ENCODE peak calls at places on chromosomes 4 and X, in seven cellular contexts. S is coronary artery, Z is foreskin fibroblast, G is upper lobe of right lung, U is cardiac fibroblast, J is neural progenitor cell, E is choroid plexus epithelial cell. P is an unnamed sample.

GRCh38 chr4:176792348-176793059 is at the start of gene VEGFC:
- DNase-seq in J (peak; percentile 89), E (peak; percentile 69), S (peak; percentile 74), U (peak; percentile 77), G (peak; percentile 75), Z (peak; percentile 87), P (no peak)

GRCh38 chrX:41828821-41829220 is 94.5 kb downstream of the CASK start:
- DNase-seq in G (no peak), J (no peak), U (peak; percentile 28), E (no peak), S (no peak), Z (no peak), P (no peak)

GRCh38 chrX:20654596-20655106 is 387.9 kb upstream of the RPS6KA3 start:
- DNase-seq in E (no peak), G (no peak), J (no peak), U (peak; percentile 54), Z (no peak), S (no peak), P (no peak)

GRCh38 chrX:2708601-2709200 is 17.6 kb downstream of the CD99 start:
- DNase-seq in J (no peak), G (no peak), E (no peak), U (no peak), Z (no peak), S (no peak), P (no peak)

GRCh38 chr4:147802346-147802745 is 70.5 kb downstream of the ARHGAP10 start:
- DNase-seq in G (no peak), U (no peak), S (no peak), E (no peak), J (no peak), Z (no peak), P (no peak)

GRCh38 chrX:101617211-101618191 is at the start of gene ARMCX6:
- DNase-seq in G (peak; percentile 87), E (peak; percentile 72), J (peak; percentile 78), U (peak; percentile 73), Z (peak; percentile 71), S (peak; percentile 87), P (no peak)

GRCh38 chr4:94406668-94407437 is 44.9 kb upstream of the PDLIM5 start:
- DNase-seq in U (peak; percentile 96), J (peak; percentile 84), S (peak; percentile 80), G (no peak), Z (peak; percentile 65), E (peak; percentile 96), P (no peak)

GRCh38 chr4:2646386-2647149 is 109.6 kb downstream of the TNIP2 start:
- DNase-seq in E (no peak), Z (no peak), G (peak; percentile 49), J (no peak), U (no peak), S (no peak), P (no peak)

GRCh38 chr4:147518846-147519767 is 38.2 kb downstream of the EDNRA start:
- DNase-seq in U (peak; percentile 90), G (no peak), J (peak; percentile 77), S (no peak), E (peak; percentile 93), Z (peak; percentile 63), P (no peak)

GRCh38 chr4:6686104-6686787 is 7.4 kb upstream of the S100P start:
- DNase-seq in S (no peak), E (no peak), G (no peak), J (no peak), Z (no peak), U (no peak), P (no peak)

GRCh38 chr4:6689506-6689960 is 4.1 kb upstream of the S100P start:
- DNase-seq in J (no peak), G (no peak), U (no peak), E (no peak), S (no peak), Z (no peak), P (no peak)

GRCh38 chr4:6687947-6688878 is 5.5 kb upstream of the S100P start:
- DNase-seq in E (no peak), U (no peak), G (no peak), Z (no peak), S (no peak), J (no peak), P (no peak)

GRCh38 chr4:6692379-6692778 is 1.3 kb upstream of the S100P start:
- DNase-seq in J (no peak), E (no peak), U (no peak), S (no peak), Z (no peak), G (no peak), P (no peak)

DNA sequence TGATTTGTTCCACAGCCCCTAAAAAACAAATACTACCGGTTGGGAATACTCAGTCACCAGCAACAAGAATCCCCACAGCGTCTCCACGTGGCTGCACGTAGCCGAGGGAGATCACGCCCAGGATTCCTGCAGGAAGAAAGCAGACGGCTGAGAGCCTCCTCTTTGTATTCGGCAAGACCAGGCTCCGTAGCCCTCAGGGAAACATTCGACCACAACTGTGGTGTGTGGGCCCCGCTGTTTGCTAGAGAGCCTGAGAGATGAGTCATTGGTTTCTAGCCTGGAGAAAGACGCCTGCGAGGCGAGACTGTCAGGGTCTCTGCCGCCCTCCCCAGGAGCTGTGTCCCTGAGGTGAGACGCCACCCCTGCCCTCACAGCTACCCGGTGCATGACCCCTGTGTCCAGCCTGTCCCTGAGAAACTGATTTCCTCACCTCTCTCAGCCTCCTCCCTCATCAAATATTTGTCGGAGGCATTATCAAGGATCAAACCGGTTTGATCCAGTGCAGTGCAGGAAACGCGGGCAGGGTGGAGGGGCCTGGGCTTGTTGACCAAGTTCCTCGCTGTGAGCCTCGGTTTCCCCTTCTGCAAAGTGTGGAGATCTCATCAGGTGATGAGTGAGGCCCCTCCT is 4.7 kb upstream of the S100P start:
- DNase-seq in E (peak; percentile 97), J (peak; percentile 31), S (no peak), Z (peak; percentile 73), U (peak; percentile 89), G (no peak), P (peak; percentile 58)
- TF ChIP-seq CTCF in E (peak; percentile 36), J (no peak), S (no peak), Z (no peak), U (no peak), G (no peak), P (peak; percentile 28)

DNA sequence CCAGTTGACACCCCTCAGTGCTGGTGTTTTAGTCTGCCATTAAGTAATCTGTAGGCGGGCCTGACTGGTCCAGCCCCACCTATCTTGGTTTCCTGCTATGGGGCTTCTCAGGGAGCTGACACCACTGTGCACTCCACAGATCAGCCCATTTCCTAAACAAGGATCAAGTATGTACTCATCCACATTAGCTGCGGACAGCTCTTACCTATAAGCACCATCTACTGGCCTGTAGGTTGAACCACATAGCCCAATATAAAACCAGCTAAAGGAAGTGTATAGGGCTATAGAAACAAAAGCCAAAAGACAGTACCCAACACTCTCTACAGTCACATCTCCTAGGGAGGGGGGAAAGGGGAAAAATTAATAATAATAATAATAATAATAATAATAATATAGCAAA is 353.5 kb upstream of the CXorf51B start:
- DNase-seq in Z (no peak), S (no peak), U (no peak), J (no peak), E (no peak), G (no peak), P (no peak)
- TF ChIP-seq CTCF in Z (no peak), S (no peak), U (no peak), J (peak; percentile 15), E (no peak), G (no peak), P (no peak)

DNA sequence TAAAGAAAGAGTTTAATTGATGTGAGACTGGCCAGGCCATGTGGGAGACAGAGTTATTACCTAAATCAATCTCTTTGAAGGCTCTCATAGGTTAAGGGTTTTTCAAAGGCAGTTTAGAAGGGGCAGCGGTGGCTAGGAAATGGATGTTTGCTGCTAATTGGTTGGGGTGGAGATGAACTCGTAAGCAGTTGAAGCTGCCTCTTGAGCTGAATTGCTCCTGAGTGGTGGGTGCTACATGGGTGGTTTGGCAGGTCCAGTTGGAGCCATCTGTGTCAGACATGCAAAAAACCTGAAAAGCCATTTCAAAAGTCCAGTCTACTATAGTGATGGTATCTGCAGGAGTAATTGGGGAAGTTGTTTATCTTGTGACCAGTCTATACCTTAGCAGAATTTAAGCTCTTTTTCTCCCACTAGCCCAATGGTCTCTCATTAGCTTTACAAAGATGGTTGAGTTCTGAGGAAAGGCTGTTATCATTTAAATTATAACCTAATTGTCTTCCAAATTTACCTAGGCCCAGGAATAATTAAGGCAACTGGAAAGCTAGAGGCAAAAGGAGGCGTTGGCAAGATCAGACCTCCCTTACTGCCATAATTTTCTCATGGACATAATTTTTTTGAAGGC is 762.4 kb upstream of the FRG1 start:
- DNase-seq in S (no peak), U (no peak), Z (no peak), G (no peak), J (no peak), E (no peak), P (no peak)
- TF ChIP-seq CTCF in S (no peak), U (no peak), Z (no peak), G (no peak), J (no peak), E (no peak), P (no peak)

DNA sequence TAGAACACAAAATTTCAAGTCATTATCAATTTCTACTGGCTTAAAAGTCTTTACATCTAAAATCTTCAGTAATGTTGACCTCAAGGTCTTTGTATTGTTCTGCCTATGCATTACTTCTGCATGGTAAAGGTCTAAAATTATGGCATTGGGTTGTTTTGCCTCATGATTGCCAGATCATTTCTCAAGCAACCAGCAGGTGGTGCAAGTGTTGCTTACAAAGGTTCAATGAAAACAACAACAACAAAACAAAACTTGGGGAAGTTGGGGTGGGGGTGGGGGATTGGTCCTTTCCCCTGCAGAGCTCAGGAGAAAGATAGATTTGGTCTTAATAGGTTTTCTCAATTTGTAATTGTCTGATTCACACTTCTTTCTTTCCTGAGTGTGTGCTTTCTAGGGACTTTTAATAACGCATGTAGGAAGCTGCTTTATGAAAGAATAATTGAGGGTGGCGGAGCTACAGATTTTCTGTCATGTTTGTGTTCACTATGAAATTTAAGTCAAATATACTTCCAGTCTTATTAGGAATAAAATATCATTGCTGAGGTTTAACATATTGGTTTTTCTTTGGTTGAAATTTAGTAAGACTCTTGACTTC is 145.1 kb downstream of the COL4A5 start:
- DNase-seq in E (peak; percentile 6), S (no peak), J (peak; percentile 68), U (peak; percentile 18), G (no peak), Z (no peak), P (no peak)
- TF ChIP-seq CTCF in E (peak; percentile 41), S (no peak), J (peak; percentile 69), U (peak; percentile 14), G (peak; percentile 4), Z (peak; percentile 8), P (peak; percentile 20)

GRCh38 chr4:39464886-39465501 is 6.1 kb downstream of the LIAS start:
- DNase-seq in J (no peak), S (no peak), E (peak; percentile 92), Z (peak; percentile 65), G (no peak), U (peak; percentile 90), P (peak; percentile 31)
- TF ChIP-seq CTCF in J (no peak), S (no peak), E (peak; percentile 36), Z (no peak), G (no peak), U (peak; percentile 11), P (no peak)

P was measured in AG04449.